ENCODE peak calls at places on chromosome 7, in eight cellular contexts. One of them, this sample, is unnamed. For H3K4me1, the result is how much of the 10 kb centered on the place peaks cover.

GRCh38 chr7:141074162-141074989 is 512 bp downstream of the TMEM178B start:
- DNase-seq in Peyer's patch: no peak
- DNase-seq in upper lobe of right lung: peak
- DNase-seq in Panc1: no peak
- DNase-seq in H9: peak
- DNase-seq in ovary: no peak
- DNase-seq in suprapubic skin: no peak
- DNase-seq in HAP-1: peak
- DNase-seq in this sample: no peak

GRCh38 chr7:10588084-10588483 is 385.6 kb upstream of the PHF14 start:
- DNase-seq in Peyer's patch: no peak
- DNase-seq in upper lobe of right lung: no peak
- DNase-seq in Panc1: no peak
- DNase-seq in H9: no peak
- DNase-seq in ovary: no peak
- DNase-seq in suprapubic skin: no peak
- DNase-seq in HAP-1: no peak
- DNase-seq in this sample: no peak

GRCh38 chr7:100673942-100674431 is 447 bp downstream of the GNB2 start:
- DNase-seq in Peyer's patch: no peak
- DNase-seq in upper lobe of right lung: peak
- DNase-seq in Panc1: no peak
- DNase-seq in H9: no peak
- DNase-seq in ovary: peak
- DNase-seq in suprapubic skin: no peak
- DNase-seq in HAP-1: peak
- DNase-seq in this sample: no peak

GRCh38 chr7:156308976-156309620 is 331.5 kb upstream of the RNF32 start:
- DNase-seq in Peyer's patch: no peak
- DNase-seq in upper lobe of right lung: no peak
- DNase-seq in Panc1: no peak
- DNase-seq in H9: no peak
- DNase-seq in ovary: no peak
- DNase-seq in suprapubic skin: no peak
- DNase-seq in HAP-1: no peak
- DNase-seq in this sample: no peak

GRCh38 chr7:152465118-152465387 is 29.2 kb upstream of the KMT2C start:
- DNase-seq in Peyer's patch: no peak
- DNase-seq in upper lobe of right lung: no peak
- DNase-seq in Panc1: no peak
- DNase-seq in H9: no peak
- DNase-seq in ovary: no peak
- DNase-seq in suprapubic skin: no peak
- DNase-seq in HAP-1: no peak
- DNase-seq in this sample: no peak

GRCh38 chr7:10122573-10123100 is 851.0 kb upstream of the PHF14 start:
- DNase-seq in Peyer's patch: no peak
- DNase-seq in upper lobe of right lung: no peak
- DNase-seq in Panc1: no peak
- DNase-seq in H9: no peak
- DNase-seq in ovary: no peak
- DNase-seq in suprapubic skin: no peak
- DNase-seq in HAP-1: peak
- DNase-seq in this sample: no peak

GRCh38 chr7:582931-583330 is 63.3 kb upstream of the PDGFA start:
- DNase-seq in Peyer's patch: no peak
- DNase-seq in upper lobe of right lung: no peak
- DNase-seq in Panc1: no peak
- DNase-seq in H9: no peak
- DNase-seq in ovary: no peak
- DNase-seq in suprapubic skin: no peak
- DNase-seq in HAP-1: no peak
- DNase-seq in this sample: peak

GRCh38 chr7:36017111-36017510 is 135.9 kb upstream of the EEPD1 start:
- DNase-seq in Peyer's patch: no peak
- DNase-seq in upper lobe of right lung: no peak
- DNase-seq in Panc1: no peak
- DNase-seq in H9: no peak
- DNase-seq in ovary: no peak
- DNase-seq in suprapubic skin: no peak
- DNase-seq in HAP-1: no peak
- DNase-seq in this sample: no peak

GRCh38 chr7:100503350-100503735 is 19.6 kb downstream of the NYAP1 start:
- DNase-seq in Peyer's patch: no peak
- DNase-seq in upper lobe of right lung: no peak
- DNase-seq in Panc1: no peak
- DNase-seq in H9: no peak
- DNase-seq in ovary: no peak
- DNase-seq in suprapubic skin: no peak
- DNase-seq in HAP-1: no peak
- DNase-seq in this sample: no peak

GRCh38 chr7:127650842-127651555 is 995 bp upstream of the SND1 start:
- DNase-seq in Peyer's patch: no peak
- DNase-seq in upper lobe of right lung: no peak
- DNase-seq in Panc1: no peak
- DNase-seq in H9: peak
- DNase-seq in ovary: peak
- DNase-seq in suprapubic skin: no peak
- DNase-seq in HAP-1: no peak
- DNase-seq in this sample: no peak

GRCh38 chr7:28626629-28627262 is 214.4 kb downstream of the CREB5 start:
- DNase-seq in Peyer's patch: no peak
- DNase-seq in upper lobe of right lung: no peak
- DNase-seq in Panc1: no peak
- DNase-seq in H9: peak
- DNase-seq in ovary: no peak
- DNase-seq in suprapubic skin: no peak
- DNase-seq in HAP-1: peak
- DNase-seq in this sample: no peak

GRCh38 chr7:32774411-32774970 is 117.1 kb downstream of the KBTBD2 start:
- DNase-seq in Peyer's patch: no peak
- DNase-seq in upper lobe of right lung: no peak
- DNase-seq in Panc1: no peak
- DNase-seq in H9: no peak
- DNase-seq in ovary: no peak
- DNase-seq in suprapubic skin: no peak
- DNase-seq in HAP-1: no peak
- DNase-seq in this sample: no peak

DNA sequence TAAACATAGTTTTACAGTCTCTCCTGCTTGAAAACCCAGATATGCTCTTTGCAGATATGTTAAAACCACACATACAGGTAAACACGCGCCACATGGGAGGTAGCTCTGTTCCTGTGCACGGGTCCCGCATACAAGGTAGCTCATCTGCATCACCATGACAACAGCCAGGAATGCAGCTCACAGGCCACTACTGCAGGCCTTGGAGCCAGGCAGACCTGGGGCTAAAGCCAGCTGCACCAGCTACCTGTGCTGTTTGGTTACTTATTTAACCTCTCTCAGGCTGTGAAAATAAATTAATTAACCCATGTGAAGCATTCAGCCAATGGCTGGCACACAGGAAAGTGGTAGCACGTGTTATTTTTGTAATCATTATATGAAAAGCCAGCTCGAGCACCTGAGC is 428.3 kb downstream of the TNS3 start:
- DNase-seq in Peyer's patch: no peak
- DNase-seq in upper lobe of right lung: peak
- DNase-seq in Panc1: no peak
- DNase-seq in H9: peak
- DNase-seq in ovary: peak
- DNase-seq in suprapubic skin: no peak
- DNase-seq in HAP-1: no peak
- DNase-seq in this sample: no peak
- H3K4me1 ChIP-seq in Peyer's patch: under half
- H3K4me1 ChIP-seq in upper lobe of right lung: under half
- H3K4me1 ChIP-seq in Panc1: under half
- H3K4me1 ChIP-seq in H9: under half
- H3K4me1 ChIP-seq in ovary: under half
- H3K4me1 ChIP-seq in suprapubic skin: under half
- H3K4me1 ChIP-seq in HAP-1: under half
- H3K4me1 ChIP-seq in this sample: under half

GRCh38 chr7:25622716-25623115 is 394.4 kb upstream of the NPVF start:
- DNase-seq in Peyer's patch: no peak
- DNase-seq in upper lobe of right lung: no peak
- DNase-seq in Panc1: no peak
- DNase-seq in H9: no peak
- DNase-seq in ovary: no peak
- DNase-seq in suprapubic skin: no peak
- DNase-seq in HAP-1: no peak
- DNase-seq in this sample: no peak

GRCh38 chr7:25619963-25620799 is 391.9 kb upstream of the NPVF start:
- DNase-seq in Peyer's patch: no peak
- DNase-seq in upper lobe of right lung: no peak
- DNase-seq in Panc1: no peak
- DNase-seq in H9: no peak
- DNase-seq in ovary: no peak
- DNase-seq in suprapubic skin: no peak
- DNase-seq in HAP-1: no peak
- DNase-seq in this sample: peak

GRCh38 chr7:25624001-25624400 is 395.7 kb upstream of the NPVF start:
- DNase-seq in Peyer's patch: no peak
- DNase-seq in upper lobe of right lung: no peak
- DNase-seq in Panc1: no peak
- DNase-seq in H9: no peak
- DNase-seq in ovary: no peak
- DNase-seq in suprapubic skin: no peak
- DNase-seq in HAP-1: no peak
- DNase-seq in this sample: no peak

GRCh38 chr7:25624837-25625236 is 396.6 kb upstream of the NPVF start:
- DNase-seq in Peyer's patch: no peak
- DNase-seq in upper lobe of right lung: no peak
- DNase-seq in Panc1: no peak
- DNase-seq in H9: no peak
- DNase-seq in ovary: peak
- DNase-seq in suprapubic skin: no peak
- DNase-seq in HAP-1: no peak
- DNase-seq in this sample: peak

GRCh38 chr7:25621993-25622392 is 393.7 kb upstream of the NPVF start:
- DNase-seq in Peyer's patch: no peak
- DNase-seq in upper lobe of right lung: no peak
- DNase-seq in Panc1: no peak
- DNase-seq in H9: no peak
- DNase-seq in ovary: no peak
- DNase-seq in suprapubic skin: no peak
- DNase-seq in HAP-1: no peak
- DNase-seq in this sample: no peak
- H3K4me1 ChIP-seq in Peyer's patch: under half
- H3K4me1 ChIP-seq in upper lobe of right lung: under half
- H3K4me1 ChIP-seq in Panc1: under half
- H3K4me1 ChIP-seq in H9: under half
- H3K4me1 ChIP-seq in ovary: under half
- H3K4me1 ChIP-seq in suprapubic skin: under half
- H3K4me1 ChIP-seq in HAP-1: under half
- H3K4me1 ChIP-seq in this sample: under half

DNA sequence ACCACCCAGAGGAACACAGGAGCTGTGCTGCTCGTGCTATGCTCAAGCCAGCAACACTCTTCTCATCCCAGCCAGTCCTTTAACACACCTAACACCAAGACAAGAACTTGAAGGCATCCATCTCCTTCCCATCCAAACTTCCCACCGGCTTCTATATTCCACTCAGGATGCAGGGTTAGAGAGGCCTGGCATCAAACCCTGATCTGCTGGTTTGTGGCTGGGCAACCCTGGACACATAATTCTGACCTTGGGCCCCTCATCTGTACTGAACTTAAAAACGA is 5.6 kb upstream of the MYO1G start:
- DNase-seq in Peyer's patch: no peak
- DNase-seq in upper lobe of right lung: no peak
- DNase-seq in Panc1: no peak
- DNase-seq in H9: no peak
- DNase-seq in ovary: no peak
- DNase-seq in suprapubic skin: no peak
- DNase-seq in HAP-1: no peak
- DNase-seq in this sample: no peak
- H3K4me1 ChIP-seq in Peyer's patch: under half
- H3K4me1 ChIP-seq in upper lobe of right lung: under half
- H3K4me1 ChIP-seq in Panc1: under half
- H3K4me1 ChIP-seq in H9: under half
- H3K4me1 ChIP-seq in ovary: under half
- H3K4me1 ChIP-seq in suprapubic skin: half or more
- H3K4me1 ChIP-seq in HAP-1: under half
- H3K4me1 ChIP-seq in this sample: under half

GRCh38 chr7:25803117-25803887 is 348.7 kb upstream of the NFE2L3 start:
- DNase-seq in Peyer's patch: no peak
- DNase-seq in upper lobe of right lung: no peak
- DNase-seq in Panc1: no peak
- DNase-seq in H9: no peak
- DNase-seq in ovary: no peak
- DNase-seq in suprapubic skin: no peak
- DNase-seq in HAP-1: no peak
- DNase-seq in this sample: no peak
- H3K4me1 ChIP-seq in Peyer's patch: under half
- H3K4me1 ChIP-seq in upper lobe of right lung: under half
- H3K4me1 ChIP-seq in Panc1: under half
- H3K4me1 ChIP-seq in H9: under half
- H3K4me1 ChIP-seq in ovary: under half
- H3K4me1 ChIP-seq in suprapubic skin: under half
- H3K4me1 ChIP-seq in HAP-1: under half
- H3K4me1 ChIP-seq in this sample: under half

GRCh38 chr7:98284335-98285036 is 3.0 kb downstream of the BRI3 start:
- DNase-seq in Peyer's patch: peak
- DNase-seq in upper lobe of right lung: peak
- DNase-seq in Panc1: no peak
- DNase-seq in H9: peak
- DNase-seq in ovary: peak
- DNase-seq in suprapubic skin: peak
- DNase-seq in HAP-1: no peak
- DNase-seq in this sample: peak
- H3K4me1 ChIP-seq in Peyer's patch: under half
- H3K4me1 ChIP-seq in upper lobe of right lung: half or more
- H3K4me1 ChIP-seq in Panc1: under half
- H3K4me1 ChIP-seq in H9: under half
- H3K4me1 ChIP-seq in ovary: under half
- H3K4me1 ChIP-seq in suprapubic skin: half or more
- H3K4me1 ChIP-seq in HAP-1: under half
- H3K4me1 ChIP-seq in this sample: half or more

GRCh38 chr7:2523461-2523905 is 3.9 kb downstream of the LFNG start:
- DNase-seq in Peyer's patch: peak
- DNase-seq in upper lobe of right lung: peak
- DNase-seq in Panc1: no peak
- DNase-seq in H9: peak
- DNase-seq in ovary: no peak
- DNase-seq in suprapubic skin: no peak
- DNase-seq in HAP-1: no peak
- DNase-seq in this sample: no peak
- H3K4me1 ChIP-seq in Peyer's patch: half or more
- H3K4me1 ChIP-seq in upper lobe of right lung: half or more
- H3K4me1 ChIP-seq in Panc1: half or more
- H3K4me1 ChIP-seq in H9: under half
- H3K4me1 ChIP-seq in ovary: under half
- H3K4me1 ChIP-seq in suprapubic skin: half or more
- H3K4me1 ChIP-seq in HAP-1: under half
- H3K4me1 ChIP-seq in this sample: half or more